ENCODE peak calls at places on chromosome 20, in six cellular contexts. One of them, this sample, is unnamed.

GRCh38 chr20:44969320-44969879 is 3.1 kb downstream of the STK4 start:
- DNase-seq in tibial nerve: no peak
- DNase-seq in ovary: no peak
- DNase-seq in IMR-90: no peak
- DNase-seq in thyroid gland: no peak
- DNase-seq in breast epithelium: no peak
- DNase-seq in this sample: no peak

GRCh38 chr20:14055127-14055742 is 59.9 kb downstream of the MACROD2 start:
- DNase-seq in tibial nerve: no peak
- DNase-seq in ovary: no peak
- DNase-seq in IMR-90: peak
- DNase-seq in thyroid gland: no peak
- DNase-seq in breast epithelium: no peak
- DNase-seq in this sample: no peak

GRCh38 chr20:59207742-59208357 is 44.2 kb downstream of the ZNF831 start:
- DNase-seq in tibial nerve: no peak
- DNase-seq in ovary: no peak
- DNase-seq in IMR-90: no peak
- DNase-seq in thyroid gland: peak
- DNase-seq in breast epithelium: no peak
- DNase-seq in this sample: peak

GRCh38 chr20:19211661-19212523 is 550 bp upstream of the SLC24A3 start:
- DNase-seq in tibial nerve: no peak
- DNase-seq in ovary: peak
- DNase-seq in IMR-90: no peak
- DNase-seq in thyroid gland: peak
- DNase-seq in breast epithelium: no peak
- DNase-seq in this sample: no peak

GRCh38 chr20:53778736-53779135 is 185.1 kb upstream of the ZNF217 start:
- DNase-seq in tibial nerve: no peak
- DNase-seq in ovary: no peak
- DNase-seq in IMR-90: no peak
- DNase-seq in thyroid gland: no peak
- DNase-seq in breast epithelium: no peak
- DNase-seq in this sample: no peak

GRCh38 chr20:3802524-3803239 is 6.6 kb downstream of the CDC25B start:
- DNase-seq in tibial nerve: no peak
- DNase-seq in ovary: peak
- DNase-seq in IMR-90: no peak
- DNase-seq in thyroid gland: no peak
- DNase-seq in breast epithelium: peak
- DNase-seq in this sample: no peak

GRCh38 chr20:62590301-62591121 is 51.8 kb upstream of the SLCO4A1 start:
- DNase-seq in tibial nerve: no peak
- DNase-seq in ovary: no peak
- DNase-seq in IMR-90: peak
- DNase-seq in thyroid gland: no peak
- DNase-seq in breast epithelium: no peak
- DNase-seq in this sample: no peak

GRCh38 chr20:10662661-10663458 is 10.9 kb downstream of the JAG1 start:
- DNase-seq in tibial nerve: no peak
- DNase-seq in ovary: no peak
- DNase-seq in IMR-90: no peak
- DNase-seq in thyroid gland: no peak
- DNase-seq in breast epithelium: no peak
- DNase-seq in this sample: no peak

GRCh38 chr20:11302436-11302835 is 615.3 kb upstream of the BTBD3 start:
- DNase-seq in tibial nerve: no peak
- DNase-seq in ovary: no peak
- DNase-seq in IMR-90: peak
- DNase-seq in thyroid gland: no peak
- DNase-seq in breast epithelium: no peak
- DNase-seq in this sample: no peak

GRCh38 chr20:57385940-57386339 is 5.3 kb upstream of the RBM38 start:
- DNase-seq in tibial nerve: no peak
- DNase-seq in ovary: no peak
- DNase-seq in IMR-90: no peak
- DNase-seq in thyroid gland: no peak
- DNase-seq in breast epithelium: no peak
- DNase-seq in this sample: no peak

GRCh38 chr20:47557791-47558190 is 56.1 kb downstream of the NCOA3 start:
- DNase-seq in tibial nerve: no peak
- DNase-seq in ovary: no peak
- DNase-seq in IMR-90: peak
- DNase-seq in thyroid gland: no peak
- DNase-seq in breast epithelium: no peak
- DNase-seq in this sample: no peak

GRCh38 chr20:63027425-63028389 is 20.9 kb upstream of the BHLHE23 start:
- DNase-seq in tibial nerve: no peak
- DNase-seq in ovary: no peak
- DNase-seq in IMR-90: no peak
- DNase-seq in thyroid gland: no peak
- DNase-seq in breast epithelium: no peak
- DNase-seq in this sample: no peak

GRCh38 chr20:19397676-19398075 is 185.2 kb downstream of the SLC24A3 start:
- DNase-seq in tibial nerve: no peak
- DNase-seq in ovary: no peak
- DNase-seq in IMR-90: no peak
- DNase-seq in thyroid gland: no peak
- DNase-seq in breast epithelium: no peak
- DNase-seq in this sample: no peak

GRCh38 chr20:1894951-1895673 is at the start of gene SIRPA:
- DNase-seq in tibial nerve: no peak
- DNase-seq in ovary: peak
- DNase-seq in IMR-90: peak
- DNase-seq in thyroid gland: peak
- DNase-seq in breast epithelium: peak
- DNase-seq in this sample: peak

GRCh38 chr20:57498425-57499400 is 26.2 kb downstream of the CTCFL start:
- DNase-seq in tibial nerve: no peak
- DNase-seq in ovary: no peak
- DNase-seq in IMR-90: peak
- DNase-seq in thyroid gland: peak
- DNase-seq in breast epithelium: no peak
- DNase-seq in this sample: peak

GRCh38 chr20:5863040-5863811 is 87.1 kb downstream of the TRMT6 start:
- DNase-seq in tibial nerve: no peak
- DNase-seq in ovary: peak
- DNase-seq in IMR-90: peak
- DNase-seq in thyroid gland: no peak
- DNase-seq in breast epithelium: no peak
- DNase-seq in this sample: no peak

GRCh38 chr20:33666293-33667244 is at the start of gene ACTL10:
- DNase-seq in tibial nerve: peak
- DNase-seq in ovary: peak
- DNase-seq in IMR-90: peak
- DNase-seq in thyroid gland: peak
- DNase-seq in breast epithelium: peak
- DNase-seq in this sample: peak

GRCh38 chr20:19901226-19901625 is 115.9 kb upstream of the NAA20 start:
- DNase-seq in tibial nerve: no peak
- DNase-seq in ovary: no peak
- DNase-seq in IMR-90: no peak
- DNase-seq in thyroid gland: no peak
- DNase-seq in breast epithelium: no peak
- DNase-seq in this sample: no peak

GRCh38 chr20:10603971-10604864 is 69.6 kb downstream of the JAG1 start:
- DNase-seq in tibial nerve: peak
- DNase-seq in ovary: no peak
- DNase-seq in IMR-90: peak
- DNase-seq in thyroid gland: peak
- DNase-seq in breast epithelium: peak
- DNase-seq in this sample: no peak

GRCh38 chr20:61573415-61574305 is 321.6 kb downstream of the CDH4 start:
- DNase-seq in tibial nerve: no peak
- DNase-seq in ovary: no peak
- DNase-seq in IMR-90: no peak
- DNase-seq in thyroid gland: no peak
- DNase-seq in breast epithelium: no peak
- DNase-seq in this sample: peak
- TF ChIP-seq POLR2A in tibial nerve: no peak
- TF ChIP-seq POLR2A in ovary: no peak
- TF ChIP-seq POLR2A in IMR-90: no peak
- TF ChIP-seq POLR2A in thyroid gland: no peak
- TF ChIP-seq POLR2A in breast epithelium: no peak
- TF ChIP-seq POLR2A in this sample: no peak

GRCh38 chr20:25283221-25283951 is 35.5 kb downstream of the PYGB start:
- DNase-seq in tibial nerve: peak
- DNase-seq in ovary: peak
- DNase-seq in IMR-90: no peak
- DNase-seq in thyroid gland: peak
- DNase-seq in breast epithelium: peak
- DNase-seq in this sample: no peak

GRCh38 chr20:25284131-25284601 is 36.3 kb downstream of the PYGB start:
- DNase-seq in tibial nerve: peak
- DNase-seq in ovary: no peak
- DNase-seq in IMR-90: no peak
- DNase-seq in thyroid gland: peak
- DNase-seq in breast epithelium: peak
- DNase-seq in this sample: peak

GRCh38 chr20:25285856-25286798 is 38.2 kb downstream of the PYGB start:
- DNase-seq in tibial nerve: peak
- DNase-seq in ovary: peak
- DNase-seq in IMR-90: no peak
- DNase-seq in thyroid gland: peak
- DNase-seq in breast epithelium: peak
- DNase-seq in this sample: peak

GRCh38 chr20:25286917-25287316 is 39.0 kb downstream of the PYGB start:
- DNase-seq in tibial nerve: peak
- DNase-seq in ovary: peak
- DNase-seq in IMR-90: no peak
- DNase-seq in thyroid gland: peak
- DNase-seq in breast epithelium: no peak
- DNase-seq in this sample: peak

DNA sequence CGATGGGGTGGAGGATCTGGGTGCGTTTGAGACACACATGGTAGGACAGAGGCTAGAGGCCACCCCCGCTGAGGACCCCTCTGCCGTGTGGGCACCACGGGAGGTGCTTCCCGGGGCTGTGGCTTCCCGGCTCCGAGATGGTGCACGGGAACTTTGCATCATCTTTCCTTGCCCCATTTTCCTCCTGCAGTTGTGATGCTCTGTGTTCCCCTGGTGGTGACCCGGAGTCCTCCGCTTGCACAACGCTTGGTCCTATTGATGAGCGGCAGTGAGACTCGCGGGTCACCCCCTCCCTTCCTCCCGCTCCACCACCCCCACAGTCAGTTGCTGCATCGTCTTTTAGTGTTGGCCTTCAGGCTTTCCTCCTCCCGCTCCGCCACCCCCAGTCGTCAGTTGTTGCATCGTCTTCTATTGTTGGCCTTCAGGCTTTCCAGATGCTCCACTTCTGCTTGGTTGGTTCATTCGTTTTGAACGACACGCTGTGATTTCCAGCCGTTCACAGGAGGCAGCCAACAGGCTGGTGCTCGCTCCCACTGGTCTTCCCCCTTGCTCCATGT is 37.3 kb downstream of the PYGB start:
- DNase-seq in tibial nerve: peak
- DNase-seq in ovary: peak
- DNase-seq in IMR-90: no peak
- DNase-seq in thyroid gland: peak
- DNase-seq in breast epithelium: peak
- DNase-seq in this sample: peak
- TF ChIP-seq CTCF in tibial nerve: no peak
- TF ChIP-seq CTCF in ovary: no peak
- TF ChIP-seq CTCF in IMR-90: peak
- TF ChIP-seq CTCF in thyroid gland: no peak
- TF ChIP-seq CTCF in breast epithelium: no peak
- TF ChIP-seq CTCF in this sample: no peak

DNA sequence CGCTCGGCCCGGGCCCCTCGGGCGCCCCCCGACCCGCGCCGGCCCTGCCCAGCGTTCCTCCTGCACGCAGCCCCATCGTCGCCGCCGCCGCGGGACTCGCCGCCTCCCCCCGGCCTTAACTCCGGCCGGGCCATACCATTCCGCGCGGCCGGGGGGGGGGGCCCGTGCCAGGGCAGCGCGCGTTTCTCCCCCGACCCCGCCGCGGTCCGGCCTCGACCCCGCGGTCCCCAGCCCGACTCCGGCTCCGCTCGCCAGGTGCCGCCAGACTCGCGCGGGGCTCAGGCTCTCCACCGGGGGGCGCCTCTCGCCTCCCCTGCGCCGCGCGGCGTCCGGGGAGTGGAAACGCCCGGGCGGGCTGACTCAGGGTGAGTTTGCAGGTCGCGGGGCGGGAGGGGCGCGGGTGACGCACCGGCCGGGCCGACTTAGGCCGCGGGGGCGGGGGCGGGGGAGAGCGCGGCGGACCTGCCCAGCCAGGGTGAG is at the start of gene SRXN1:
- DNase-seq in tibial nerve: peak
- DNase-seq in ovary: peak
- DNase-seq in IMR-90: peak
- DNase-seq in thyroid gland: peak
- DNase-seq in breast epithelium: peak
- DNase-seq in this sample: peak
- TF ChIP-seq POLR2A in tibial nerve: peak
- TF ChIP-seq POLR2A in ovary: peak
- TF ChIP-seq POLR2A in IMR-90: peak
- TF ChIP-seq POLR2A in thyroid gland: peak
- TF ChIP-seq POLR2A in breast epithelium: no peak
- TF ChIP-seq POLR2A in this sample: no peak

GRCh38 chr20:23164176-23164601 is 78.1 kb upstream of the CD93 start:
- DNase-seq in tibial nerve: no peak
- DNase-seq in ovary: peak
- DNase-seq in IMR-90: no peak
- DNase-seq in thyroid gland: no peak
- DNase-seq in breast epithelium: no peak
- DNase-seq in this sample: peak

GRCh38 chr20:23163562-23163961 is 77.4 kb upstream of the CD93 start:
- DNase-seq in tibial nerve: no peak
- DNase-seq in ovary: no peak
- DNase-seq in IMR-90: no peak
- DNase-seq in thyroid gland: no peak
- DNase-seq in breast epithelium: no peak
- DNase-seq in this sample: no peak

GRCh38 chr20:23166563-23166962 is 80.4 kb upstream of the CD93 start:
- DNase-seq in tibial nerve: no peak
- DNase-seq in ovary: no peak
- DNase-seq in IMR-90: no peak
- DNase-seq in thyroid gland: no peak
- DNase-seq in breast epithelium: no peak
- DNase-seq in this sample: no peak

GRCh38 chr20:23165964-23166363 is 79.8 kb upstream of the CD93 start:
- DNase-seq in tibial nerve: no peak
- DNase-seq in ovary: no peak
- DNase-seq in IMR-90: no peak
- DNase-seq in thyroid gland: no peak
- DNase-seq in breast epithelium: no peak
- DNase-seq in this sample: no peak

DNA sequence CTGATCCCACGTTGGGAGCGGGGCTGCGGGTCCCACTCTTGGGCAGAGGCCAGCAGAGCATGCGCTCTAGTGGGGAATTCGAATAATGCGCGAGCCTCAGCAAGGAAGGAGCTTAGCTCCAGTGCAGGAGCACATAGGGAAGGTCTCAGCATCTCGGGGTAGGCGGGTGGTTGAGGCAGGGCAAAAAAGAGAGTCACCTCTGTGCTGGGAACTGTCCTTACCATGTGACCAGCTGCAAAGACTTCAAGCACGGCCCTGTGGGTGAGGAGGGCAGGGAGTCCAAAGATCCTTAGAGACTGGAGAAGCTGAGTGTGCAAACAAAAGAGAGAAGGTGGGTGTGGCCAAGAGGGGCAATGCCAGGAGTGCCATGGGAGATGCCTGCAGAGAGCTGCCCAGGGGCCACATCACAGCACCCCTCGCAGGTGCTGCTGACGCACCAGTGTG is 79.2 kb upstream of the CD93 start:
- DNase-seq in tibial nerve: no peak
- DNase-seq in ovary: no peak
- DNase-seq in IMR-90: no peak
- DNase-seq in thyroid gland: no peak
- DNase-seq in breast epithelium: no peak
- DNase-seq in this sample: peak
- TF ChIP-seq CTCF in tibial nerve: no peak
- TF ChIP-seq CTCF in ovary: no peak
- TF ChIP-seq CTCF in IMR-90: no peak
- TF ChIP-seq CTCF in thyroid gland: no peak
- TF ChIP-seq CTCF in breast epithelium: no peak
- TF ChIP-seq CTCF in this sample: no peak